ENCODE peak calls at places on chromosome 5, in five cellular contexts. One of them, this sample, is unnamed. For H3K27me3 and H3K9me3, the result is how much of the 10 kb centered on the place peaks cover.

GRCh38 chr5:168427224-168427623 is 59.0 kb upstream of the RARS1 start:
- DNase-seq in pancreas: no peak
- DNase-seq in endodermal cell: no peak
- DNase-seq in fibroblast of lung: no peak
- DNase-seq in cardiac muscle cell: no peak
- DNase-seq in this sample: no peak

GRCh38 chr5:61412344-61412743 is 80.3 kb downstream of the ZSWIM6 start:
- DNase-seq in fibroblast of lung: no peak
- DNase-seq in cardiac muscle cell: no peak
- DNase-seq in pancreas: no peak
- DNase-seq in endodermal cell: no peak
- DNase-seq in this sample: no peak

GRCh38 chr5:132770476-132771159 is 6.4 kb downstream of the SEPTIN8 start:
- DNase-seq in endodermal cell: peak
- DNase-seq in pancreas: no peak
- DNase-seq in fibroblast of lung: no peak
- DNase-seq in cardiac muscle cell: no peak
- DNase-seq in this sample: no peak

GRCh38 chr5:97427235-97427634 is 244.2 kb upstream of the RIOK2 start:
- DNase-seq in pancreas: no peak
- DNase-seq in endodermal cell: no peak
- DNase-seq in fibroblast of lung: no peak
- DNase-seq in cardiac muscle cell: no peak
- DNase-seq in this sample: no peak

GRCh38 chr5:132007399-132008162 is 3.9 kb downstream of the ACSL6 start:
- DNase-seq in endodermal cell: peak
- DNase-seq in fibroblast of lung: peak
- DNase-seq in pancreas: peak
- DNase-seq in cardiac muscle cell: peak
- DNase-seq in this sample: peak

GRCh38 chr5:95350631-95351030 is 40.5 kb upstream of the FAM81B start:
- DNase-seq in pancreas: no peak
- DNase-seq in fibroblast of lung: no peak
- DNase-seq in cardiac muscle cell: no peak
- DNase-seq in endodermal cell: no peak
- DNase-seq in this sample: no peak

GRCh38 chr5:448061-448765 is 5.2 kb downstream of the EXOC3 start:
- DNase-seq in fibroblast of lung: no peak
- DNase-seq in cardiac muscle cell: no peak
- DNase-seq in endodermal cell: peak
- DNase-seq in pancreas: peak
- DNase-seq in this sample: peak

GRCh38 chr5:112986224-112986623 is 9.6 kb downstream of the DCP2 start:
- DNase-seq in fibroblast of lung: no peak
- DNase-seq in cardiac muscle cell: no peak
- DNase-seq in endodermal cell: no peak
- DNase-seq in pancreas: no peak
- DNase-seq in this sample: no peak

GRCh38 chr5:95958308-95959014 is 3.2 kb downstream of the ELL2 start:
- DNase-seq in pancreas: no peak
- DNase-seq in endodermal cell: no peak
- DNase-seq in fibroblast of lung: peak
- DNase-seq in cardiac muscle cell: no peak
- DNase-seq in this sample: no peak

GRCh38 chr5:171986772-171987171 is 19.7 kb downstream of the FBXW11 start:
- DNase-seq in fibroblast of lung: no peak
- DNase-seq in cardiac muscle cell: no peak
- DNase-seq in endodermal cell: peak
- DNase-seq in pancreas: no peak
- DNase-seq in this sample: no peak

GRCh38 chr5:180649297-180650039 is at the start of gene FLT4:
- DNase-seq in pancreas: peak
- DNase-seq in cardiac muscle cell: no peak
- DNase-seq in fibroblast of lung: no peak
- DNase-seq in endodermal cell: peak
- DNase-seq in this sample: no peak

GRCh38 chr5:60447488-60447920 is 252.5 kb downstream of the DEPDC1B start:
- DNase-seq in pancreas: no peak
- DNase-seq in endodermal cell: no peak
- DNase-seq in cardiac muscle cell: no peak
- DNase-seq in fibroblast of lung: no peak
- DNase-seq in this sample: no peak

GRCh38 chr5:142316051-142316450 is 8.8 kb downstream of the SPRY4 start:
- DNase-seq in cardiac muscle cell: peak
- DNase-seq in fibroblast of lung: peak
- DNase-seq in endodermal cell: no peak
- DNase-seq in pancreas: no peak
- DNase-seq in this sample: no peak

GRCh38 chr5:160064441-160064840 is 54.8 kb downstream of the PWWP2A start:
- DNase-seq in pancreas: peak
- DNase-seq in cardiac muscle cell: no peak
- DNase-seq in endodermal cell: no peak
- DNase-seq in fibroblast of lung: no peak
- DNase-seq in this sample: no peak

GRCh38 chr5:108415726-108416125 is 33.8 kb upstream of the FBXL17 start:
- DNase-seq in fibroblast of lung: no peak
- DNase-seq in cardiac muscle cell: no peak
- DNase-seq in pancreas: no peak
- DNase-seq in endodermal cell: no peak
- DNase-seq in this sample: no peak

GRCh38 chr5:72661405-72661804 is 154.2 kb upstream of the ZNF366 start:
- DNase-seq in pancreas: no peak
- DNase-seq in endodermal cell: no peak
- DNase-seq in cardiac muscle cell: no peak
- DNase-seq in fibroblast of lung: peak
- DNase-seq in this sample: no peak

GRCh38 chr5:126137771-126138474 is 285.3 kb upstream of the GRAMD2B start:
- DNase-seq in pancreas: no peak
- DNase-seq in fibroblast of lung: no peak
- DNase-seq in cardiac muscle cell: no peak
- DNase-seq in endodermal cell: no peak
- DNase-seq in this sample: no peak

GRCh38 chr5:89613222-89613956 is 730.4 kb upstream of the MEF2C start:
- DNase-seq in pancreas: no peak
- DNase-seq in fibroblast of lung: no peak
- DNase-seq in endodermal cell: no peak
- DNase-seq in cardiac muscle cell: no peak
- DNase-seq in this sample: no peak

GRCh38 chr5:116442095-116442534 is 132.5 kb downstream of the SEMA6A start:
- DNase-seq in endodermal cell: peak
- DNase-seq in fibroblast of lung: peak
- DNase-seq in pancreas: no peak
- DNase-seq in cardiac muscle cell: no peak
- DNase-seq in this sample: peak

GRCh38 chr5:179318193-179318955 is 26.9 kb downstream of the ADAMTS2 start:
- DNase-seq in fibroblast of lung: no peak
- DNase-seq in cardiac muscle cell: no peak
- DNase-seq in pancreas: peak
- DNase-seq in endodermal cell: no peak
- DNase-seq in this sample: peak

GRCh38 chr5:96256795-96257470 is 176.1 kb downstream of the PCSK1 start:
- DNase-seq in fibroblast of lung: peak
- DNase-seq in endodermal cell: no peak
- DNase-seq in cardiac muscle cell: peak
- DNase-seq in pancreas: no peak
- DNase-seq in this sample: no peak

GRCh38 chr5:141487131-141487530 is 1.8 kb upstream of the PCDHGC5 start:
- DNase-seq in fibroblast of lung: no peak
- DNase-seq in cardiac muscle cell: no peak
- DNase-seq in endodermal cell: no peak
- DNase-seq in pancreas: no peak
- DNase-seq in this sample: no peak

GRCh38 chr5:179307931-179308471 is 37.3 kb downstream of the ADAMTS2 start:
- DNase-seq in cardiac muscle cell: no peak
- DNase-seq in endodermal cell: no peak
- DNase-seq in fibroblast of lung: no peak
- DNase-seq in pancreas: no peak
- DNase-seq in this sample: peak

GRCh38 chr5:149053027-149053705 is 9.7 kb downstream of the SH3TC2 start:
- DNase-seq in fibroblast of lung: peak
- DNase-seq in endodermal cell: no peak
- DNase-seq in pancreas: no peak
- DNase-seq in cardiac muscle cell: peak
- DNase-seq in this sample: no peak

GRCh38 chr5:143559586-143559985 is 156.1 kb upstream of the NR3C1 start:
- DNase-seq in fibroblast of lung: no peak
- DNase-seq in cardiac muscle cell: no peak
- DNase-seq in pancreas: no peak
- DNase-seq in endodermal cell: no peak
- DNase-seq in this sample: no peak

GRCh38 chr5:2300861-2301610 is 418.3 kb upstream of the IRX4 start:
- DNase-seq in cardiac muscle cell: no peak
- DNase-seq in endodermal cell: no peak
- DNase-seq in fibroblast of lung: no peak
- DNase-seq in pancreas: no peak
- DNase-seq in this sample: no peak

GRCh38 chr5:111076076-111076475 is 4.6 kb downstream of the TSLP start:
- DNase-seq in pancreas: no peak
- DNase-seq in endodermal cell: no peak
- DNase-seq in fibroblast of lung: no peak
- DNase-seq in cardiac muscle cell: no peak
- DNase-seq in this sample: no peak

GRCh38 chr5:111077678-111078077 is 6.2 kb downstream of the TSLP start:
- DNase-seq in endodermal cell: no peak
- DNase-seq in cardiac muscle cell: no peak
- DNase-seq in pancreas: no peak
- DNase-seq in fibroblast of lung: no peak
- DNase-seq in this sample: no peak

GRCh38 chr5:111072949-111073682 is 1.6 kb downstream of the TSLP start:
- DNase-seq in pancreas: peak
- DNase-seq in cardiac muscle cell: peak
- DNase-seq in fibroblast of lung: no peak
- DNase-seq in endodermal cell: peak
- DNase-seq in this sample: peak

GRCh38 chr5:111074244-111074643 is 2.7 kb downstream of the TSLP start:
- DNase-seq in cardiac muscle cell: no peak
- DNase-seq in endodermal cell: no peak
- DNase-seq in fibroblast of lung: no peak
- DNase-seq in pancreas: no peak
- DNase-seq in this sample: no peak

DNA sequence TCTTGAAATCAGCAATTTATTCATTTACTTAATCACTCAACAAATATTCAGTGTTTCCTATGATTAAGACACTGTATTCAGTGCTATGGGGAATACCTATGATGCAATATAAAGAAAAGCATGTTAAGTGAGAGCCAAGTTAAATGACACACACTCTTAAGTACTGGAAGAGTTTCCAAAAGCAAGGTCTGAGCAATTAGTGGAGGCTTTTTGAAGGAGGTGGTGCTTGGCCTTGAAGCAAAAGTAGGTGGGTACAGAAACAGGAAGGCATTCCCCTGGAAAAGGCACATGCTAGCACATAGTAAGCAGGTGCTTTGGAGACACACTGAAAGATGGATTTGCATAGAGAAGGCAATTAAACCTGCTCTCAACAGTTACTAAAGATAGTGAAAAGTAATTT is 4.0 kb downstream of the TSLP start:
- DNase-seq in fibroblast of lung: peak
- DNase-seq in pancreas: no peak
- DNase-seq in endodermal cell: no peak
- DNase-seq in cardiac muscle cell: no peak
- DNase-seq in this sample: no peak
- H3K4me3 ChIP-seq in fibroblast of lung: peak
- H3K4me3 ChIP-seq in pancreas: no peak
- H3K4me3 ChIP-seq in endodermal cell: no peak
- H3K4me3 ChIP-seq in cardiac muscle cell: no peak
- H3K4me3 ChIP-seq in this sample: no peak

DNA sequence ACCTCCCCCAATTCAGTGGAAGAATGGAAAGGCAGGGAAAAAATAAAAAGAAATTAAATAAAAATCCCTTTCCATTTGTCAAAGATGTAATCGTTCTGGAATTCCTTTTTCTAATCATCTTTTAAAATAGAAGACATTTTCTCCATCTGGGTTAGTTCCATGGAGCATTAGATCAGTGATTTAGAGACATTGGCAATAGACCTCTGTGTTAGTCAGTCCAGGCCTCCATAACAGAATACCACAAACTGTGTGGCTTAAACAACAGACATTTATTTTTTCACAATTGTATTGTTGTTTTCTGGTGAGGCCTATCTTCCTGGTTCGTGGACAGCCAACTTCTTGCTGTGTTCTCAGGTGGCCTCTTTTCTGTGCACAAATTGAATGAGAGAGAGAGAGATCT is 516.7 kb upstream of the DAB2 start:
- DNase-seq in pancreas: no peak
- DNase-seq in cardiac muscle cell: no peak
- DNase-seq in endodermal cell: no peak
- DNase-seq in fibroblast of lung: no peak
- DNase-seq in this sample: no peak
- H3K27me3 ChIP-seq in pancreas: under half
- H3K27me3 ChIP-seq in cardiac muscle cell: under half
- H3K27me3 ChIP-seq in endodermal cell: under half
- H3K27me3 ChIP-seq in fibroblast of lung: under half
- H3K27me3 ChIP-seq in this sample: under half

DNA sequence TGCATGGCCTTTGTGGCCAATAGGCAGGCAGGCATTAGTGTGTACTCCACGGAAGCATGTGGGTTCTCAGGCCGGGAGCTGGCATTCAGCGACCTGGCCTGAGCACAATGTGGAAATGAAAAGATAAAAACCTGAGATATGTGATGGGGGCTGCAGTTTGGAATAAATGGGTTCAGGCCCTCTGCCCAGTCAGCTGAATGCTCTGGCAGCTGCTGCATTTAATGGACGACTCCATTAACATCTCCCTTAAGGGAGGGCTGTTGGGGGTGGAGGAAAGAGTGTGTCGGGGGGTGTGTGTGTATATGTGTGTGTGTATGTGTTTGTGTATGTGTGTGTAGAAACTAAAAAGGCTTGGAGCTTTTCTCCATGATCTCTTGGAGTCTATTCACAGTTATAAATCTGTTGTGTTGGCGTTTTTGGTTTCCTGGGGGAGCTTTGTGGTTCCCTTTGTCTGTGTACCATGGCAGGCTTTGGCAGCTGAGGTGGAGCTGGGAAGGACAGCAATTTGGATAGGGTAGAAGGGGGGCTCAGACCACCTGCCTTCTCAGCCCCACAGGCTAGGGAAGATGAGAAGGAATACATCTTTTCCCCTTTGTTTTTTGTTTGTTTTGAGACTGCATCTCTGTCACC is 27.3 kb upstream of the HSPA9 start:
- DNase-seq in cardiac muscle cell: no peak
- DNase-seq in pancreas: no peak
- DNase-seq in fibroblast of lung: no peak
- DNase-seq in endodermal cell: no peak
- DNase-seq in this sample: no peak
- H3K9me3 ChIP-seq in cardiac muscle cell: under half
- H3K9me3 ChIP-seq in pancreas: under half
- H3K9me3 ChIP-seq in fibroblast of lung: under half
- H3K9me3 ChIP-seq in endodermal cell: under half
- H3K9me3 ChIP-seq in this sample: under half

DNA sequence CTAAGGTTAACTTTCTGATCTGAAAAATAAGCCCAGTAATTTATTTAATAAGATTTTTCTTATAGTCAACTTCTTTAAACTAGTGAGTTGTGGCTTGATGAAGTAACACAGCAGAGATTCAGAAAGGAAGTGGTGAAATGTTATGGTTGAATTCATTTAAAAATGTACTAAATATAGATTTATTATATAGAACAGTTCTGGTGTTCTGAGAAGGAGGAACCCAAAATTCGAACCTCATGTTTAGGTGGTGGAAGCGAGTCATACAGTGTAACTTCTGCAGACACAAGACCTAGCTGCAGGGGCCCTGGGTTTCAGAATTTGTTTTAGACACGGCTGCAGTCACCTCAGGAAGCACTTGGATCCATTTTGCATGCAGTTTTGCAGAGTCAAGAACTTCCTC is 188.2 kb downstream of the TRIO start:
- DNase-seq in fibroblast of lung: no peak
- DNase-seq in cardiac muscle cell: no peak
- DNase-seq in pancreas: no peak
- DNase-seq in endodermal cell: no peak
- DNase-seq in this sample: no peak
- H3K4me3 ChIP-seq in fibroblast of lung: no peak
- H3K4me3 ChIP-seq in cardiac muscle cell: no peak
- H3K4me3 ChIP-seq in pancreas: no peak
- H3K4me3 ChIP-seq in endodermal cell: no peak
- H3K4me3 ChIP-seq in this sample: no peak